ENCODE peak calls at places on chromosome 6, in eight cellular contexts. One of them, this sample, is unnamed.

GRCh38 chr6:77893391-77893790 is 240.6 kb downstream of the MEI4 start:
- DNase-seq in activated naive CD8-positive, alpha-beta T cell treated with anti-CD3 and anti-CD28 coated beads for 36 hours: no peak
- DNase-seq in AG09319: no peak
- DNase-seq in AG10803: no peak
- DNase-seq in stimulated activated CD4-positive, alpha-beta T cell treated with anti-CD3 and anti-CD28 coated beads, Interleukin-2, amount 100 ng/mL, for 48 hours: no peak
- DNase-seq in CD4-positive, alpha-beta T cell: no peak
- DNase-seq in ovary: no peak
- DNase-seq in neuronal stem cell: no peak
- DNase-seq in this sample: no peak

GRCh38 chr6:89553446-89553845 is 85.1 kb downstream of the LYRM2 start:
- DNase-seq in activated naive CD8-positive, alpha-beta T cell treated with anti-CD3 and anti-CD28 coated beads for 36 hours: no peak
- DNase-seq in AG09319: no peak
- DNase-seq in AG10803: no peak
- DNase-seq in stimulated activated CD4-positive, alpha-beta T cell treated with anti-CD3 and anti-CD28 coated beads, Interleukin-2, amount 100 ng/mL, for 48 hours: no peak
- DNase-seq in CD4-positive, alpha-beta T cell: no peak
- DNase-seq in ovary: no peak
- DNase-seq in neuronal stem cell: no peak
- DNase-seq in this sample: no peak

GRCh38 chr6:139295906-139296305 is 4.1 kb upstream of the TXLNB start:
- DNase-seq in activated naive CD8-positive, alpha-beta T cell treated with anti-CD3 and anti-CD28 coated beads for 36 hours: no peak
- DNase-seq in AG09319: no peak
- DNase-seq in AG10803: no peak
- DNase-seq in stimulated activated CD4-positive, alpha-beta T cell treated with anti-CD3 and anti-CD28 coated beads, Interleukin-2, amount 100 ng/mL, for 48 hours: no peak
- DNase-seq in CD4-positive, alpha-beta T cell: no peak
- DNase-seq in ovary: no peak
- DNase-seq in neuronal stem cell: no peak
- DNase-seq in this sample: no peak

GRCh38 chr6:109356237-109356636 is 26.0 kb downstream of the CD164 start:
- DNase-seq in activated naive CD8-positive, alpha-beta T cell treated with anti-CD3 and anti-CD28 coated beads for 36 hours: no peak
- DNase-seq in AG09319: no peak
- DNase-seq in AG10803: no peak
- DNase-seq in stimulated activated CD4-positive, alpha-beta T cell treated with anti-CD3 and anti-CD28 coated beads, Interleukin-2, amount 100 ng/mL, for 48 hours: no peak
- DNase-seq in CD4-positive, alpha-beta T cell: no peak
- DNase-seq in ovary: no peak
- DNase-seq in neuronal stem cell: no peak
- DNase-seq in this sample: no peak

GRCh38 chr6:15338462-15338861 is 92.6 kb downstream of the JARID2 start:
- DNase-seq in activated naive CD8-positive, alpha-beta T cell treated with anti-CD3 and anti-CD28 coated beads for 36 hours: no peak
- DNase-seq in AG09319: no peak
- DNase-seq in AG10803: no peak
- DNase-seq in stimulated activated CD4-positive, alpha-beta T cell treated with anti-CD3 and anti-CD28 coated beads, Interleukin-2, amount 100 ng/mL, for 48 hours: no peak
- DNase-seq in CD4-positive, alpha-beta T cell: no peak
- DNase-seq in ovary: no peak
- DNase-seq in neuronal stem cell: no peak
- DNase-seq in this sample: no peak

GRCh38 chr6:57312004-57312345 is 5.5 kb upstream of the PRIM2 start:
- DNase-seq in activated naive CD8-positive, alpha-beta T cell treated with anti-CD3 and anti-CD28 coated beads for 36 hours: no peak
- DNase-seq in AG09319: no peak
- DNase-seq in AG10803: no peak
- DNase-seq in stimulated activated CD4-positive, alpha-beta T cell treated with anti-CD3 and anti-CD28 coated beads, Interleukin-2, amount 100 ng/mL, for 48 hours: no peak
- DNase-seq in CD4-positive, alpha-beta T cell: no peak
- DNase-seq in ovary: no peak
- DNase-seq in neuronal stem cell: no peak
- DNase-seq in this sample: no peak

GRCh38 chr6:53113742-53114141 is 34.9 kb downstream of the GCM1 start:
- DNase-seq in activated naive CD8-positive, alpha-beta T cell treated with anti-CD3 and anti-CD28 coated beads for 36 hours: no peak
- DNase-seq in AG09319: no peak
- DNase-seq in AG10803: no peak
- DNase-seq in stimulated activated CD4-positive, alpha-beta T cell treated with anti-CD3 and anti-CD28 coated beads, Interleukin-2, amount 100 ng/mL, for 48 hours: no peak
- DNase-seq in CD4-positive, alpha-beta T cell: no peak
- DNase-seq in ovary: no peak
- DNase-seq in neuronal stem cell: no peak
- DNase-seq in this sample: no peak

GRCh38 chr6:41284726-41285125 is 1.8 kb downstream of the TREM1 start:
- DNase-seq in activated naive CD8-positive, alpha-beta T cell treated with anti-CD3 and anti-CD28 coated beads for 36 hours: no peak
- DNase-seq in AG09319: no peak
- DNase-seq in AG10803: peak
- DNase-seq in stimulated activated CD4-positive, alpha-beta T cell treated with anti-CD3 and anti-CD28 coated beads, Interleukin-2, amount 100 ng/mL, for 48 hours: no peak
- DNase-seq in CD4-positive, alpha-beta T cell: no peak
- DNase-seq in ovary: no peak
- DNase-seq in neuronal stem cell: no peak
- DNase-seq in this sample: no peak

GRCh38 chr6:117265425-117266266 is at the start of gene VGLL2:
- DNase-seq in activated naive CD8-positive, alpha-beta T cell treated with anti-CD3 and anti-CD28 coated beads for 36 hours: peak
- DNase-seq in AG09319: no peak
- DNase-seq in AG10803: peak
- DNase-seq in stimulated activated CD4-positive, alpha-beta T cell treated with anti-CD3 and anti-CD28 coated beads, Interleukin-2, amount 100 ng/mL, for 48 hours: no peak
- DNase-seq in CD4-positive, alpha-beta T cell: no peak
- DNase-seq in ovary: no peak
- DNase-seq in neuronal stem cell: peak
- DNase-seq in this sample: peak

GRCh38 chr6:109095821-109096084 is 446 bp downstream of the CEP57L1 start:
- DNase-seq in activated naive CD8-positive, alpha-beta T cell treated with anti-CD3 and anti-CD28 coated beads for 36 hours: no peak
- DNase-seq in AG09319: no peak
- DNase-seq in AG10803: no peak
- DNase-seq in stimulated activated CD4-positive, alpha-beta T cell treated with anti-CD3 and anti-CD28 coated beads, Interleukin-2, amount 100 ng/mL, for 48 hours: no peak
- DNase-seq in CD4-positive, alpha-beta T cell: no peak
- DNase-seq in ovary: no peak
- DNase-seq in neuronal stem cell: no peak
- DNase-seq in this sample: no peak

GRCh38 chr6:125746731-125747588 is 2.5 kb upstream of the HEY2 start:
- DNase-seq in activated naive CD8-positive, alpha-beta T cell treated with anti-CD3 and anti-CD28 coated beads for 36 hours: peak
- DNase-seq in AG09319: no peak
- DNase-seq in AG10803: peak
- DNase-seq in stimulated activated CD4-positive, alpha-beta T cell treated with anti-CD3 and anti-CD28 coated beads, Interleukin-2, amount 100 ng/mL, for 48 hours: peak
- DNase-seq in CD4-positive, alpha-beta T cell: peak
- DNase-seq in ovary: peak
- DNase-seq in neuronal stem cell: peak
- DNase-seq in this sample: no peak

GRCh38 chr6:33620158-33620583 is 951 bp upstream of the ITPR3 start:
- DNase-seq in activated naive CD8-positive, alpha-beta T cell treated with anti-CD3 and anti-CD28 coated beads for 36 hours: peak
- DNase-seq in AG09319: no peak
- DNase-seq in AG10803: no peak
- DNase-seq in stimulated activated CD4-positive, alpha-beta T cell treated with anti-CD3 and anti-CD28 coated beads, Interleukin-2, amount 100 ng/mL, for 48 hours: peak
- DNase-seq in CD4-positive, alpha-beta T cell: peak
- DNase-seq in ovary: peak
- DNase-seq in neuronal stem cell: no peak
- DNase-seq in this sample: peak

GRCh38 chr6:113328886-113329381 is 528.2 kb upstream of the MARCKS start:
- DNase-seq in activated naive CD8-positive, alpha-beta T cell treated with anti-CD3 and anti-CD28 coated beads for 36 hours: no peak
- DNase-seq in AG09319: no peak
- DNase-seq in AG10803: peak
- DNase-seq in stimulated activated CD4-positive, alpha-beta T cell treated with anti-CD3 and anti-CD28 coated beads, Interleukin-2, amount 100 ng/mL, for 48 hours: no peak
- DNase-seq in CD4-positive, alpha-beta T cell: no peak
- DNase-seq in ovary: no peak
- DNase-seq in neuronal stem cell: no peak
- DNase-seq in this sample: no peak

GRCh38 chr6:27188206-27188884 is 59.2 kb upstream of the PRSS16 start:
- DNase-seq in activated naive CD8-positive, alpha-beta T cell treated with anti-CD3 and anti-CD28 coated beads for 36 hours: peak
- DNase-seq in AG09319: peak
- DNase-seq in AG10803: peak
- DNase-seq in stimulated activated CD4-positive, alpha-beta T cell treated with anti-CD3 and anti-CD28 coated beads, Interleukin-2, amount 100 ng/mL, for 48 hours: peak
- DNase-seq in CD4-positive, alpha-beta T cell: no peak
- DNase-seq in ovary: peak
- DNase-seq in neuronal stem cell: peak
- DNase-seq in this sample: peak

GRCh38 chr6:3612341-3613041 is 139.0 kb downstream of the PXDC1 start:
- DNase-seq in activated naive CD8-positive, alpha-beta T cell treated with anti-CD3 and anti-CD28 coated beads for 36 hours: no peak
- DNase-seq in AG09319: no peak
- DNase-seq in AG10803: peak
- DNase-seq in stimulated activated CD4-positive, alpha-beta T cell treated with anti-CD3 and anti-CD28 coated beads, Interleukin-2, amount 100 ng/mL, for 48 hours: no peak
- DNase-seq in CD4-positive, alpha-beta T cell: no peak
- DNase-seq in ovary: no peak
- DNase-seq in neuronal stem cell: no peak
- DNase-seq in this sample: peak

This sample was measured in D341Med.